ENCODE peak calls at places on chromosomes 2 and 18, in five cellular contexts. K is fibroblast of lung, H is cardiac muscle cell, J is H1, V is right cardiac atrium. F is an unnamed sample.

GRCh38 chr2:240459401-240460242 is 24.2 kb downstream of the GPC1 start:
- DNase-seq in K (no peak), J (no peak), H (no peak), V (peak), F (no peak)

GRCh38 chr2:231238694-231239093 is 40.3 kb downstream of the ARMC9 start:
- DNase-seq in K (no peak), J (no peak), V (no peak), H (no peak), F (no peak)

GRCh38 chr2:208334230-208334629 is 68.2 kb downstream of the PIKFYVE start:
- DNase-seq in V (no peak), K (no peak), J (no peak), H (no peak), F (no peak)

GRCh38 chr2:110741491-110741980 is 9.2 kb downstream of the ACOXL start:
- DNase-seq in H (no peak), K (no peak), V (no peak), J (no peak), F (no peak)

GRCh38 chr2:221495766-221496165 is 76.3 kb downstream of the EPHA4 start:
- DNase-seq in V (no peak), K (no peak), J (no peak), H (no peak), F (no peak)

GRCh38 chr2:214471990-214472389 is 61.1 kb downstream of the VWC2L start:
- DNase-seq in V (no peak), J (no peak), H (no peak), K (no peak), F (no peak)

GRCh38 chr2:235614900-235615712 is 121.3 kb downstream of the AGAP1 start:
- DNase-seq in J (no peak), K (peak), V (peak), H (no peak), F (no peak)

GRCh38 chr18:12779456-12779855 is 76.6 kb downstream of the PSMG2 start:
- DNase-seq in H (no peak), V (no peak), K (no peak), J (peak), F (no peak)

GRCh38 chr2:38750793-38751042 is 443 bp downstream of the SRSF7 start:
- DNase-seq in V (peak), K (no peak), J (no peak), H (no peak), F (no peak)

GRCh38 chr2:232339121-232340081 is 39.1 kb upstream of the ALPP start:
- DNase-seq in J (peak), V (no peak), K (no peak), H (no peak), F (no peak)

GRCh38 chr2:191264647-191265079 is 19.5 kb downstream of the MYO1B start:
- DNase-seq in H (no peak), V (no peak), J (no peak), K (peak), F (no peak)

GRCh38 chr18:8699126-8699525 is 6.2 kb upstream of the MTCL1 start:
- DNase-seq in V (no peak), H (no peak), K (no peak), J (no peak), F (no peak)

GRCh38 chr18:8696749-8697211 is 8.6 kb upstream of the MTCL1 start:
- DNase-seq in J (peak), V (peak), K (peak), H (peak), F (peak)

GRCh38 chr18:8702668-8703067 is 2.7 kb upstream of the MTCL1 start:
- DNase-seq in K (no peak), H (no peak), V (no peak), J (no peak), F (no peak)

GRCh38 chr18:8701546-8702118 is 3.7 kb upstream of the MTCL1 start:
- DNase-seq in V (no peak), J (no peak), K (peak), H (no peak), F (no peak)

GRCh38 chr18:8699948-8700347 is 5.4 kb upstream of the MTCL1 start:
- DNase-seq in H (no peak), J (no peak), V (no peak), K (no peak), F (no peak)
- H3K27ac ChIP-seq in H (no peak), J (no peak), V (no peak), K (no peak), F (no peak)

GRCh38 chr2:169046440-169047151 is 15.5 kb upstream of the ABCB11 start:
- DNase-seq in J (no peak), K (no peak), H (no peak), V (no peak), F (no peak)
- H3K27ac ChIP-seq in J (no peak), K (no peak), H (no peak), V (no peak), F (no peak)

DNA sequence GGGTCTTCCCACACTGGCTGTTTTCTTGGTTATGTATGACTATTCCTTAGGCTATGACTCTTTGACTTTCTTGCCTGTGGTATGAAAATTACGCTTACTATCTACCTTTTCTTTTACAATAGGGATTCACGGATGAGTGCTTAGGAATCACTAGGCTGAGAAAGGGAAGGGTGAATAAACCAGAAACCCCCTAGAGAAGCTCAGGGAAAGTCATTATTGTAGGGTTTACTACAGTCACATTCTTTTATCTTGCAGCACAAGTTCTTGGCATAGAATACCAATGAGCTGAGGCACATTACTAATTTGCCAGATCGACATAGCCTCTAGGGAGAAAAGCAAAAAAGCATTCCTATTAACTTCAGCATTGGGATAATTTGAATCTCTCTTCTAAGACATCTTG is 103.3 kb downstream of the ST6GAL2 start:
- DNase-seq in H (no peak), J (no peak), V (no peak), K (no peak), F (no peak)
- H3K27ac ChIP-seq in H (no peak), J (no peak), V (no peak), K (no peak), F (no peak)

GRCh38 chr2:205543262-205543843 is 138.9 kb upstream of the NRP2 start:
- DNase-seq in H (no peak), V (no peak), J (no peak), K (no peak), F (no peak)

GRCh38 chr2:205546417-205546816 is 135.9 kb upstream of the NRP2 start:
- DNase-seq in V (no peak), H (peak), J (no peak), K (no peak), F (no peak)

GRCh38 chr2:205545971-205546370 is 136.3 kb upstream of the NRP2 start:
- DNase-seq in H (no peak), J (no peak), V (no peak), K (no peak), F (no peak)

GRCh38 chr2:205540066-205540465 is 142.2 kb upstream of the NRP2 start:
- DNase-seq in J (no peak), K (no peak), H (no peak), V (no peak), F (no peak)

GRCh38 chr2:205543937-205544702 is 138.2 kb upstream of the NRP2 start:
- DNase-seq in K (no peak), V (no peak), J (no peak), H (no peak), F (no peak)
- H3K27ac ChIP-seq in K (no peak), V (no peak), J (no peak), H (no peak), F (no peak)

DNA sequence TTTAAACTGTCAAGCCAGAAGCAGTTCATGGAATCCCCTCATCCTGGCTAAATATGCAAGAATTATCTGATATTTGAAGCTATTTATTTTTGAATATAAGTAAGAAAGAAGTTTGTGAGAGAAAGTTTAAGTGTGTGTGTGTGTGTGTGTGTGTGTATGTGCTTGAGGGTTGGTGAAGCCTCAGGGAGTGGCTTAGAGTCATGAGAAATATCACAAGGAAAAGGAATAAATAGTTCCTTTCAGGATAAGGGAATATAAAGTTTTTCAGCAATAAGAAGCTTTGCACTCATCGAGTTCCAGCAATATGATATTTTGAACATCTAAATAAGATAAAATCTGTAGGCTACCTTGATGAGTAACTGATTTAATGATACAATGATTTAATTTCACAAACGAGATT is 359.6 kb downstream of the MEIS1 start:
- DNase-seq in V (no peak), H (no peak), J (no peak), K (no peak), F (no peak)
- H3K27ac ChIP-seq in V (no peak), H (no peak), J (no peak), K (no peak), F (no peak)

DNA sequence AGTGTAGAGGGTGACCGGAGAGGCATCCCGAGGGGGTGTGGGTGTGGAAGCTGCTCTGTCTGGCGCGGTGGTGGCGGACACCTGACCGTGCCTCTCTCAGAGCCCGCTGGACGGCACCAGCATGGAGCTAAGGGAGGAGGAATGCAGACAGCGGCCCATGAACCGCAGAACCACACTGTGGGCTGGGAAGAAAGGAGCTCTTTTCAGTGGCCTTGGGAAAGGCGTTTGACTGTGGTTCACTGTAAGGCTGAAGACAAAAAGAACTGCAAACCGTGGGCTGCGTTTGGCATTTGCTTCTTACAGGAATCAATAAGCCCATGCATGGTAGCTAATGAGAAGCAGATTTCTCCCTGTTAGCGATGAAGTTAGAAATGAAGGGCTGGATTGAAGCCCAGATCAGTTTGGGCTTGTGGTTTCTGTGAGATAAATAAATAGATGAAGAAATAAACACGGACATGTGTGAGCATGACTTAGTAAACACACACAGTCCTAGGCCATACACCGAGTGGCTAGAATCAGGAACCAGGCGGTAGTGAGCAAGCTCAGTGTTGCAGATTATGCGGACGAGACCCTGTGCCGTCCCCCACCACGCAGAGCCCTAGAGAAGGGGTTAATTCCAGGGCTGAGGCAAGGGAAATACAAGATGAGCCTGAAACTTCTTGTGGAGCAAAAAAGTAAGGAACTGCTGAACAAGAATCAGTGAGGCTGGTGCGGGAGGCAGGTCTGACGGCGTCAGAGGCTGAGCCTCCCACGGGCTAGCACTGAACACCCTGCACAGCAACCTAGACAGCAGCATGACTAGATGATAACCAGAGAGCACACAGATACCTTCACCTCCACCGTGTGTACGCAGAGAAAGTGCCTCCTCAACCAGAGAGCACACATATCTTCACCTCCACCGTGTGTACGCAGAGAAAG is 29.3 kb upstream of the NFATC1 start:
- DNase-seq in J (no peak), K (peak), H (no peak), V (peak), F (no peak)
- H3K27ac ChIP-seq in J (no peak), K (peak), H (no peak), V (no peak), F (no peak)

GRCh38 chr18:44758821-44759624 is 78.3 kb downstream of the SETBP1 start:
- DNase-seq in H (no peak), K (no peak), V (no peak), J (no peak), F (peak)
- H3K27ac ChIP-seq in H (no peak), K (no peak), V (no peak), J (no peak), F (no peak)

DNA sequence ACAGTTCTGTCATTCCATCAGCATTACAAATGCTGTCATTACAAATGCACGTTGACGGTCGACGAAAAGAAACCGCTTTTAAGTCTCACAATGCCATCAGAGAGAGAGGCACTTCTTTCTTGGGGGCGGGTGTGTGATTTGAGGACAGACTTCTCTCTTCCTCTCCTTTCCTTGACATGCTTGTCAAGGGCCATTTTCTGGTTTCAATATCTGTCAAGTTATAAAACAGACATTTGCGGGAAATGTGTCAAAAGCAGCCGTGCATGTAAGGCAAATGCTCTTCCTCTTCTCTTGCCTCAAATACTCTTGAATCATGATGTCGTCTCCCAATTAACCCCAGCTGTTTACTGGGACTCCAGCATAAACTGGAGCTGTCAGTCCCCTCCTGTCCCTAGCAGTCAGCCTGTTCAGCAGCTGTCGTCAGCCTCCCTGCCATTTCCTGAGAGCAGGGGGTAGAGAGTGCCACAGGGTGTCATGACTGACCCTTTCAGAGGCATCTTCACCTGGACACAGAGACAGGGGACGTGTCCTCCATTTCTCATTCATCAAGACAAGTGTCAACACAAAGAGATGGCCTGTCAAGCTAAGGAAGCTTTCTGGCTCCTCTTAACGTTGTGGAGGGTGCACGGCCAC is 305.5 kb upstream of the RAB6C start:
- DNase-seq in H (no peak), V (no peak), K (no peak), J (no peak), F (no peak)
- H3K27ac ChIP-seq in H (no peak), V (no peak), K (no peak), J (no peak), F (no peak)

F was measured in CD8-positive, alpha-beta memory T cell.